ENCODE peak calls at places on chromosomes 12 and 14, in eight cellular contexts. H is ELR; J is cardiac fibroblast; C is Right ventricle myocardium superior; W is CD4-positive, CD25-positive, alpha-beta regulatory T cell; E is dorsolateral prefrontal cortex; Q is left lobe of liver; M is ELF-1. A is an unnamed sample.

GRCh38 chr14:66403183-66403582 is 83.0 kb upstream of the CCDC196 start:
- DNase-seq in H (peak; percentile 61), J (peak; percentile 46), C (no peak), W (peak; percentile 67), E (no peak), Q (no peak), M (peak; percentile 16), A (no peak)

GRCh38 chr12:62258231-62258630 is 2.0 kb upstream of the USP15 start:
- DNase-seq in H (no peak), J (no peak), C (no peak), W (no peak), E (no peak), Q (no peak), M (no peak), A (no peak)

GRCh38 chr12:89263153-89263552 is 89.1 kb downstream of the DUSP6 start:
- DNase-seq in H (no peak), J (no peak), C (no peak), W (no peak), E (no peak), Q (no peak), M (no peak), A (no peak)

GRCh38 chr12:52151859-52152783 is 39.7 kb downstream of the KRT80 start:
- DNase-seq in H (peak; percentile 72), J (peak; percentile 70), C (peak; percentile 84), W (peak; percentile 73), E (no peak), Q (peak; percentile 70), M (peak; percentile 74), A (peak; percentile 74)

GRCh38 chr12:3752096-3752709 is 706 bp downstream of the CRACR2A start:
- DNase-seq in H (peak; percentile 64), J (peak; percentile 60), C (peak; percentile 73), W (peak; percentile 89), E (no peak), Q (no peak), M (no peak), A (no peak)

GRCh38 chr14:37550511-37550910 is 44.5 kb downstream of the FOXA1 start:
- DNase-seq in H (no peak), J (peak; percentile 6), C (no peak), W (no peak), E (no peak), Q (no peak), M (no peak), A (no peak)

GRCh38 chr14:21066882-21067502 is 3.1 kb upstream of the ARHGEF40 start:
- DNase-seq in H (peak; percentile 31), J (no peak), C (no peak), W (peak; percentile 18), E (no peak), Q (no peak), M (peak; percentile 14), A (no peak)

GRCh38 chr12:62849398-62849797 is 85.6 kb downstream of the PPM1H start:
- DNase-seq in H (no peak), J (no peak), C (no peak), W (no peak), E (no peak), Q (no peak), M (no peak), A (no peak)

GRCh38 chr14:61418749-61419148 is 97.4 kb downstream of the PRKCH start:
- DNase-seq in H (no peak), J (peak; percentile 21), C (no peak), W (peak; percentile 37), E (no peak), Q (no peak), M (no peak), A (no peak)

GRCh38 chr12:44076892-44077291 is 241.0 kb downstream of the TMEM117 start:
- DNase-seq in H (no peak), J (no peak), C (no peak), W (no peak), E (no peak), Q (no peak), M (no peak), A (no peak)

GRCh38 chr12:113186033-113186365 is 478 bp downstream of the RITA1 start:
- DNase-seq in H (peak; percentile 40), J (peak; percentile 26), C (no peak), W (peak; percentile 45), E (no peak), Q (no peak), M (no peak), A (no peak)

GRCh38 chr14:21262410-21262809 is 6.8 kb downstream of the HNRNPC start:
- DNase-seq in H (no peak), J (no peak), C (no peak), W (no peak), E (no peak), Q (no peak), M (no peak), A (no peak)

GRCh38 chr12:65229441-65229840 is 49.0 kb upstream of the MSRB3 start:
- DNase-seq in H (peak; percentile 88), J (peak; percentile 76), C (no peak), W (no peak), E (no peak), Q (no peak), M (no peak), A (no peak)

GRCh38 chr14:105857816-105858675 is 331.7 kb downstream of the TMEM121 start:
- DNase-seq in H (no peak), J (no peak), C (peak; percentile 28), W (peak; percentile 81), E (peak; percentile 30), Q (peak; percentile 44), M (peak; percentile 21), A (peak; percentile 18)

GRCh38 chr14:21525571-21525970 is 575 bp downstream of the SALL2 start:
- DNase-seq in H (no peak), J (peak; percentile 16), C (no peak), W (no peak), E (no peak), Q (no peak), M (no peak), A (no peak)